ENCODE peak calls at places on chromosomes 6 and 20, in five cellular contexts. One of them, this sample, is unnamed.

GRCh38 chr6:6996124-6996523 is 111.6 kb upstream of the RREB1 start:
- DNase-seq in breast epithelium: no peak
- DNase-seq in GM23338: no peak
- DNase-seq in sigmoid colon: no peak
- DNase-seq in GM12878: no peak
- DNase-seq in this sample: no peak

GRCh38 chr6:52517502-52518278 is 59.2 kb downstream of the TRAM2 start:
- DNase-seq in GM12878: no peak
- DNase-seq in GM23338: peak; percentile 80
- DNase-seq in breast epithelium: peak; percentile 80
- DNase-seq in sigmoid colon: peak; percentile 96
- DNase-seq in this sample: peak; percentile 75

GRCh38 chr6:132666118-132666517 is 7.1 kb upstream of the TAAR1 start:
- DNase-seq in GM23338: peak; percentile 64
- DNase-seq in sigmoid colon: no peak
- DNase-seq in GM12878: no peak
- DNase-seq in breast epithelium: no peak
- DNase-seq in this sample: no peak

GRCh38 chr6:32807020-32807580 is 9.7 kb downstream of the HLA-DOB start:
- DNase-seq in GM23338: peak; percentile 50
- DNase-seq in GM12878: no peak
- DNase-seq in sigmoid colon: no peak
- DNase-seq in breast epithelium: no peak
- DNase-seq in this sample: no peak

GRCh38 chr20:6730929-6731328 is 36.6 kb upstream of the BMP2 start:
- DNase-seq in breast epithelium: no peak
- DNase-seq in GM23338: no peak
- DNase-seq in GM12878: no peak
- DNase-seq in sigmoid colon: no peak
- DNase-seq in this sample: no peak

GRCh38 chr6:73515204-73516101 is 5.4 kb downstream of the EEF1A1 start:
- DNase-seq in sigmoid colon: peak; percentile 71
- DNase-seq in breast epithelium: no peak
- DNase-seq in GM23338: peak; percentile 72
- DNase-seq in GM12878: no peak
- DNase-seq in this sample: no peak

GRCh38 chr20:49310695-49311094 is 32.8 kb upstream of the ZNFX1 start:
- DNase-seq in breast epithelium: no peak
- DNase-seq in sigmoid colon: no peak
- DNase-seq in GM23338: no peak
- DNase-seq in GM12878: no peak
- DNase-seq in this sample: no peak

GRCh38 chr6:16320533-16321340 is 82.3 kb downstream of the GMPR start:
- DNase-seq in breast epithelium: no peak
- DNase-seq in GM23338: no peak
- DNase-seq in GM12878: no peak
- DNase-seq in sigmoid colon: no peak
- DNase-seq in this sample: no peak

GRCh38 chr6:158737710-158738615 is 81.2 kb downstream of the EZR start:
- DNase-seq in sigmoid colon: no peak
- DNase-seq in breast epithelium: no peak
- DNase-seq in GM12878: no peak
- DNase-seq in GM23338: no peak
- DNase-seq in this sample: no peak

GRCh38 chr6:3750324-3751018 is 1.0 kb downstream of the PXDC1 start:
- DNase-seq in GM23338: peak; percentile 69
- DNase-seq in GM12878: no peak
- DNase-seq in breast epithelium: peak; percentile 89
- DNase-seq in sigmoid colon: peak; percentile 95
- DNase-seq in this sample: no peak

GRCh38 chr6:90098025-90098474 is 198.6 kb downstream of the BACH2 start:
- DNase-seq in GM12878: no peak
- DNase-seq in breast epithelium: peak; percentile 56
- DNase-seq in GM23338: no peak
- DNase-seq in sigmoid colon: peak; percentile 82
- DNase-seq in this sample: no peak

GRCh38 chr20:4439461-4439860 is 282.2 kb upstream of the PRND start:
- DNase-seq in breast epithelium: no peak
- DNase-seq in GM23338: no peak
- DNase-seq in sigmoid colon: no peak
- DNase-seq in GM12878: no peak
- DNase-seq in this sample: no peak

GRCh38 chr6:20056350-20056992 is 155.8 kb downstream of the MBOAT1 start:
- DNase-seq in breast epithelium: no peak
- DNase-seq in GM23338: peak; percentile 82
- DNase-seq in GM12878: peak; percentile 8
- DNase-seq in sigmoid colon: no peak
- DNase-seq in this sample: peak; percentile 8

GRCh38 chr6:72855471-72855870 is 233.6 kb downstream of the KCNQ5 start:
- DNase-seq in sigmoid colon: no peak
- DNase-seq in GM23338: no peak
- DNase-seq in GM12878: no peak
- DNase-seq in breast epithelium: no peak
- DNase-seq in this sample: no peak

GRCh38 chr20:21981607-21982344 is 276.3 kb downstream of the PAX1 start:
- DNase-seq in GM23338: no peak
- DNase-seq in GM12878: no peak
- DNase-seq in sigmoid colon: no peak
- DNase-seq in breast epithelium: no peak
- DNase-seq in this sample: no peak

GRCh38 chr20:58855506-58856314 is 3.2 kb downstream of the GNAS start:
- DNase-seq in GM23338: no peak
- DNase-seq in sigmoid colon: no peak
- DNase-seq in GM12878: no peak
- DNase-seq in breast epithelium: peak; percentile 88
- DNase-seq in this sample: no peak

GRCh38 chr20:19288636-19289035 is 76.2 kb downstream of the SLC24A3 start:
- DNase-seq in GM12878: no peak
- DNase-seq in GM23338: no peak
- DNase-seq in breast epithelium: no peak
- DNase-seq in sigmoid colon: no peak
- DNase-seq in this sample: no peak
- TF ChIP-seq POLR2AphosphoS5 in GM12878: no peak
- TF ChIP-seq POLR2AphosphoS5 in GM23338: no peak
- TF ChIP-seq POLR2AphosphoS5 in breast epithelium: no peak
- TF ChIP-seq POLR2AphosphoS5 in sigmoid colon: no peak
- TF ChIP-seq POLR2AphosphoS5 in this sample: no peak

GRCh38 chr20:62635232-62635631 is 7.1 kb upstream of the SLCO4A1 start:
- DNase-seq in GM12878: no peak
- DNase-seq in GM23338: no peak
- DNase-seq in sigmoid colon: no peak
- DNase-seq in breast epithelium: no peak
- DNase-seq in this sample: no peak

GRCh38 chr20:62636446-62636845 is 5.9 kb upstream of the SLCO4A1 start:
- DNase-seq in breast epithelium: no peak
- DNase-seq in sigmoid colon: no peak
- DNase-seq in GM12878: no peak
- DNase-seq in GM23338: no peak
- DNase-seq in this sample: no peak

GRCh38 chr20:62637110-62637509 is 5.2 kb upstream of the SLCO4A1 start:
- DNase-seq in breast epithelium: no peak
- DNase-seq in GM12878: no peak
- DNase-seq in sigmoid colon: no peak
- DNase-seq in GM23338: no peak
- DNase-seq in this sample: no peak

GRCh38 chr20:62634330-62634967 is 7.9 kb upstream of the SLCO4A1 start:
- DNase-seq in breast epithelium: no peak
- DNase-seq in GM12878: no peak
- DNase-seq in sigmoid colon: no peak
- DNase-seq in GM23338: no peak
- DNase-seq in this sample: no peak

DNA sequence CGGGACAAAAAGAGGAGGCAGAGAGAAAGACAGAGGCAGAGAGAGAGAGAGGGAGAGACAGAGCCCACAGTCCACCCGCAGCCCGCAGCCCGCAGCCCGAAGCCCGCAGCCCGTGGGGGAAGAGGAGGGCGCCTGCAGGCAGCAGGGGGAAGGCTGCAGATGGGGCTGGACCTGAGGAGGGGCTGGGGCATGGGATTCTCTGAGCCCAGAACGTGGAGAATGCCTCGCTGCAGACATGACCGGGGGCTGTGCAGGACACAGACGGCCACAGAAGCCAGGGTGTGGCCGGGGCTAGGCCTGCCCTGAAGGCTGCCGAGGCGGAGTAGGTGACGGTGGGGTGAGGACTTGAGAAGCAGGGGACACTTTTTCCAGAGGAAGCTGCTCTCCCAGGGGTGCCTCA is 6.5 kb upstream of the SLCO4A1 start:
- DNase-seq in breast epithelium: no peak
- DNase-seq in GM23338: peak; percentile 45
- DNase-seq in sigmoid colon: no peak
- DNase-seq in GM12878: no peak
- DNase-seq in this sample: no peak
- TF ChIP-seq CTCF in breast epithelium: no peak
- TF ChIP-seq CTCF in GM23338: no peak
- TF ChIP-seq CTCF in sigmoid colon: no peak
- TF ChIP-seq CTCF in GM12878: no peak
- TF ChIP-seq CTCF in this sample: no peak

GRCh38 chr20:35542990-35543389 is 1.1 kb downstream of the ERGIC3 start:
- DNase-seq in breast epithelium: no peak
- DNase-seq in GM12878: no peak
- DNase-seq in GM23338: no peak
- DNase-seq in sigmoid colon: no peak
- DNase-seq in this sample: no peak
- TF ChIP-seq POLR2AphosphoS5 in breast epithelium: no peak
- TF ChIP-seq POLR2AphosphoS5 in GM12878: no peak
- TF ChIP-seq POLR2AphosphoS5 in GM23338: no peak
- TF ChIP-seq POLR2AphosphoS5 in sigmoid colon: no peak
- TF ChIP-seq POLR2AphosphoS5 in this sample: no peak

GRCh38 chr6:34834789-34835518 is 43.1 kb downstream of the BLTP3A start:
- DNase-seq in GM12878: no peak
- DNase-seq in breast epithelium: no peak
- DNase-seq in sigmoid colon: no peak
- DNase-seq in GM23338: no peak
- DNase-seq in this sample: no peak
- TF ChIP-seq CTCF in GM12878: no peak
- TF ChIP-seq CTCF in breast epithelium: no peak
- TF ChIP-seq CTCF in sigmoid colon: no peak
- TF ChIP-seq CTCF in GM23338: no peak
- TF ChIP-seq CTCF in this sample: no peak

GRCh38 chr6:166382500-166382932 is 224 bp downstream of the MPC1 start:
- DNase-seq in GM23338: no peak
- DNase-seq in sigmoid colon: peak; percentile 70
- DNase-seq in breast epithelium: no peak
- DNase-seq in GM12878: no peak
- DNase-seq in this sample: no peak

GRCh38 chr6:166381381-166381732 is 1.4 kb downstream of the MPC1 start:
- DNase-seq in breast epithelium: no peak
- DNase-seq in sigmoid colon: no peak
- DNase-seq in GM23338: no peak
- DNase-seq in GM12878: no peak
- DNase-seq in this sample: no peak

GRCh38 chr6:166379103-166379586 is 3.6 kb downstream of the MPC1 start:
- DNase-seq in breast epithelium: no peak
- DNase-seq in sigmoid colon: no peak
- DNase-seq in GM23338: no peak
- DNase-seq in GM12878: no peak
- DNase-seq in this sample: no peak

GRCh38 chr6:166381733-166382499 is 824 bp downstream of the MPC1 start:
- DNase-seq in GM23338: peak; percentile 84
- DNase-seq in sigmoid colon: peak; percentile 81
- DNase-seq in GM12878: peak; percentile 42
- DNase-seq in breast epithelium: peak; percentile 77
- DNase-seq in this sample: no peak

DNA sequence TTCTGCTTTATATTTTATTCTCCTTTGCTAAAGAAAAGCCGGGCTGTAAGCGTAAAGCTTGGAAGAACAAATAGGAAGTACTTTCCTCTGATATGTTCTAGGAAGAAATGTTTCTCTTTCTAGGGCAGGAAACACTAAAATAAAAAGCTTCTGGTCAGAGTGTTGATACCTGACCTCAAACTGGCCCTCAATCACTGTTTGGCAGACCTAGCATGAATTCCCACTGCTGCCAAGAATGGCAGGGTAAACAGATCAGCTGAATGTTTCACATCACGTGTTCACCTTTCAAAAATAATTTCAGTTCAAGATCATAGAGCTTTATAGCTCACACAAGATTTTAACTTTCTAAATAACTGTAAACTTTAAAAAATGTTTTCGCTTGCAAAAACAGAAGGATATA is 2.9 kb downstream of the MPC1 start:
- DNase-seq in sigmoid colon: no peak
- DNase-seq in GM23338: no peak
- DNase-seq in GM12878: no peak
- DNase-seq in breast epithelium: no peak
- DNase-seq in this sample: no peak
- TF ChIP-seq POLR2AphosphoS5 in sigmoid colon: no peak
- TF ChIP-seq POLR2AphosphoS5 in GM23338: no peak
- TF ChIP-seq POLR2AphosphoS5 in GM12878: no peak
- TF ChIP-seq POLR2AphosphoS5 in breast epithelium: no peak
- TF ChIP-seq POLR2AphosphoS5 in this sample: no peak

GRCh38 chr6:161435426-161436065 is 161.7 kb upstream of the AGPAT4 start:
- DNase-seq in GM12878: no peak
- DNase-seq in breast epithelium: no peak
- DNase-seq in GM23338: no peak
- DNase-seq in sigmoid colon: no peak
- DNase-seq in this sample: no peak

GRCh38 chr6:161434331-161434730 is 160.5 kb upstream of the AGPAT4 start:
- DNase-seq in breast epithelium: no peak
- DNase-seq in sigmoid colon: no peak
- DNase-seq in GM23338: no peak
- DNase-seq in GM12878: no peak
- DNase-seq in this sample: no peak

GRCh38 chr6:161434921-161435411 is 161.1 kb upstream of the AGPAT4 start:
- DNase-seq in breast epithelium: no peak
- DNase-seq in GM12878: no peak
- DNase-seq in sigmoid colon: no peak
- DNase-seq in GM23338: no peak
- DNase-seq in this sample: no peak

GRCh38 chr6:161432546-161432945 is 158.7 kb upstream of the AGPAT4 start:
- DNase-seq in GM12878: no peak
- DNase-seq in sigmoid colon: no peak
- DNase-seq in breast epithelium: no peak
- DNase-seq in GM23338: no peak
- DNase-seq in this sample: no peak

GRCh38 chr6:161429921-161430490 is 156.1 kb upstream of the AGPAT4 start:
- DNase-seq in breast epithelium: no peak
- DNase-seq in GM12878: no peak
- DNase-seq in GM23338: no peak
- DNase-seq in sigmoid colon: no peak
- DNase-seq in this sample: no peak
- TF ChIP-seq CTCF in breast epithelium: no peak
- TF ChIP-seq CTCF in GM12878: no peak
- TF ChIP-seq CTCF in GM23338: peak; percentile 31
- TF ChIP-seq CTCF in sigmoid colon: no peak
- TF ChIP-seq CTCF in this sample: peak; percentile 59

GRCh38 chr6:108946695-108947094 is 98.5 kb downstream of the ARMC2 start:
- DNase-seq in GM23338: no peak
- DNase-seq in breast epithelium: no peak
- DNase-seq in sigmoid colon: peak; percentile 74
- DNase-seq in GM12878: no peak
- DNase-seq in this sample: no peak
- TF ChIP-seq POLR2AphosphoS5 in GM23338: no peak
- TF ChIP-seq POLR2AphosphoS5 in breast epithelium: no peak
- TF ChIP-seq POLR2AphosphoS5 in sigmoid colon: peak; percentile 79
- TF ChIP-seq POLR2AphosphoS5 in GM12878: no peak
- TF ChIP-seq POLR2AphosphoS5 in this sample: no peak

GRCh38 chr6:25637946-25638345 is 14.1 kb upstream of the SCGN start:
- DNase-seq in GM12878: no peak
- DNase-seq in GM23338: peak; percentile 76
- DNase-seq in breast epithelium: no peak
- DNase-seq in sigmoid colon: no peak
- DNase-seq in this sample: no peak
- TF ChIP-seq CTCF in GM12878: no peak
- TF ChIP-seq CTCF in GM23338: peak; percentile 45
- TF ChIP-seq CTCF in breast epithelium: no peak
- TF ChIP-seq CTCF in sigmoid colon: no peak
- TF ChIP-seq CTCF in this sample: no peak